ENCODE peak calls at places on chromosomes 12 and 14, in nine cellular contexts. One of them, this sample, is unnamed.

GRCh38 chr12:9334026-9334692 is 126.0 kb upstream of the PZP start:
- DNase-seq in COLO829: peak
- DNase-seq in AG04450: no peak
- DNase-seq in LoVo: no peak
- DNase-seq in hepatocyte: peak
- DNase-seq in activated CD4-positive, alpha-beta T cell treated with anti-CD3 and anti-CD28 coated beads, Interleukin-2, amount 50 U/mL, for 1 hour: no peak
- DNase-seq in NCI-H146: no peak
- DNase-seq in AG08396: no peak
- DNase-seq in kidney: no peak
- DNase-seq in this sample: no peak

GRCh38 chr12:20183563-20183962 is 184.8 kb upstream of the PDE3A start:
- DNase-seq in AG08396: no peak
- DNase-seq in hepatocyte: peak
- DNase-seq in NCI-H146: no peak
- DNase-seq in activated CD4-positive, alpha-beta T cell treated with anti-CD3 and anti-CD28 coated beads, Interleukin-2, amount 50 U/mL, for 1 hour: no peak
- DNase-seq in COLO829: no peak
- DNase-seq in kidney: no peak
- DNase-seq in LoVo: no peak
- DNase-seq in AG04450: no peak
- DNase-seq in this sample: peak

GRCh38 chr12:117045998-117046374 is 53.2 kb downstream of the TESC start:
- DNase-seq in activated CD4-positive, alpha-beta T cell treated with anti-CD3 and anti-CD28 coated beads, Interleukin-2, amount 50 U/mL, for 1 hour: no peak
- DNase-seq in kidney: no peak
- DNase-seq in LoVo: no peak
- DNase-seq in AG08396: no peak
- DNase-seq in hepatocyte: peak
- DNase-seq in NCI-H146: peak
- DNase-seq in AG04450: no peak
- DNase-seq in COLO829: no peak
- DNase-seq in this sample: no peak

GRCh38 chr12:33247625-33248024 is 192.0 kb downstream of the SYT10 start:
- DNase-seq in activated CD4-positive, alpha-beta T cell treated with anti-CD3 and anti-CD28 coated beads, Interleukin-2, amount 50 U/mL, for 1 hour: no peak
- DNase-seq in COLO829: no peak
- DNase-seq in AG04450: no peak
- DNase-seq in kidney: no peak
- DNase-seq in NCI-H146: no peak
- DNase-seq in hepatocyte: no peak
- DNase-seq in AG08396: no peak
- DNase-seq in LoVo: no peak
- DNase-seq in this sample: no peak

GRCh38 chr12:51678086-51678724 is 87.2 kb downstream of the SCN8A start:
- DNase-seq in NCI-H146: peak
- DNase-seq in LoVo: peak
- DNase-seq in COLO829: peak
- DNase-seq in AG04450: no peak
- DNase-seq in AG08396: peak
- DNase-seq in hepatocyte: peak
- DNase-seq in kidney: no peak
- DNase-seq in activated CD4-positive, alpha-beta T cell treated with anti-CD3 and anti-CD28 coated beads, Interleukin-2, amount 50 U/mL, for 1 hour: peak
- DNase-seq in this sample: peak

GRCh38 chr12:50665170-50665569 is 98.7 kb upstream of the ATF1 start:
- DNase-seq in NCI-H146: peak
- DNase-seq in activated CD4-positive, alpha-beta T cell treated with anti-CD3 and anti-CD28 coated beads, Interleukin-2, amount 50 U/mL, for 1 hour: no peak
- DNase-seq in COLO829: no peak
- DNase-seq in AG04450: no peak
- DNase-seq in LoVo: peak
- DNase-seq in hepatocyte: no peak
- DNase-seq in kidney: no peak
- DNase-seq in AG08396: no peak
- DNase-seq in this sample: no peak

GRCh38 chr12:98532687-98533304 is 17.4 kb downstream of the TMPO start:
- DNase-seq in AG04450: peak
- DNase-seq in hepatocyte: peak
- DNase-seq in AG08396: peak
- DNase-seq in activated CD4-positive, alpha-beta T cell treated with anti-CD3 and anti-CD28 coated beads, Interleukin-2, amount 50 U/mL, for 1 hour: no peak
- DNase-seq in NCI-H146: peak
- DNase-seq in kidney: no peak
- DNase-seq in LoVo: peak
- DNase-seq in COLO829: peak
- DNase-seq in this sample: peak

GRCh38 chr12:54622463-54623183 is 12.1 kb downstream of the LACRT start:
- DNase-seq in NCI-H146: no peak
- DNase-seq in hepatocyte: no peak
- DNase-seq in LoVo: no peak
- DNase-seq in COLO829: no peak
- DNase-seq in kidney: no peak
- DNase-seq in AG08396: no peak
- DNase-seq in AG04450: no peak
- DNase-seq in activated CD4-positive, alpha-beta T cell treated with anti-CD3 and anti-CD28 coated beads, Interleukin-2, amount 50 U/mL, for 1 hour: no peak
- DNase-seq in this sample: no peak

GRCh38 chr14:19911114-19911513 is 9.3 kb upstream of the OR4K5 start:
- DNase-seq in kidney: no peak
- DNase-seq in AG04450: no peak
- DNase-seq in LoVo: no peak
- DNase-seq in COLO829: no peak
- DNase-seq in NCI-H146: no peak
- DNase-seq in hepatocyte: no peak
- DNase-seq in activated CD4-positive, alpha-beta T cell treated with anti-CD3 and anti-CD28 coated beads, Interleukin-2, amount 50 U/mL, for 1 hour: no peak
- DNase-seq in AG08396: no peak
- DNase-seq in this sample: no peak

GRCh38 chr14:100011568-100012325 is 53.5 kb upstream of the EVL start:
- DNase-seq in COLO829: no peak
- DNase-seq in LoVo: no peak
- DNase-seq in AG04450: no peak
- DNase-seq in AG08396: no peak
- DNase-seq in NCI-H146: no peak
- DNase-seq in kidney: no peak
- DNase-seq in activated CD4-positive, alpha-beta T cell treated with anti-CD3 and anti-CD28 coated beads, Interleukin-2, amount 50 U/mL, for 1 hour: no peak
- DNase-seq in hepatocyte: no peak
- DNase-seq in this sample: no peak

GRCh38 chr14:91729756-91730155 is 2.1 kb downstream of the CATSPERB start:
- DNase-seq in activated CD4-positive, alpha-beta T cell treated with anti-CD3 and anti-CD28 coated beads, Interleukin-2, amount 50 U/mL, for 1 hour: no peak
- DNase-seq in LoVo: no peak
- DNase-seq in COLO829: no peak
- DNase-seq in AG08396: peak
- DNase-seq in NCI-H146: no peak
- DNase-seq in hepatocyte: no peak
- DNase-seq in AG04450: no peak
- DNase-seq in kidney: no peak
- DNase-seq in this sample: no peak

This sample was measured in astrocyte of the cerebellum.